ENCODE peak calls at places on chromosomes 6 and 20, in five cellular contexts. Y is stimulated activated naive CD4-positive, alpha-beta T cell; Q is fibroblast of lung; S is fibroblast of pulmonary artery; C is SJSA1. B is an unnamed sample.
A peak's percentile ranks its signal among the peaks of the same experiment; 100 is the strongest.

GRCh38 chr20:39282619-39283092 is 320.5 kb downstream of the DHX35 start:
- DNase-seq in S (no peak), Q (no peak), Y (no peak), C (no peak), B (no peak)

GRCh38 chr6:11685411-11686093 is 93.1 kb downstream of the ADTRP start:
- DNase-seq in Y (no peak), S (peak; percentile 62), C (peak; percentile 84), Q (peak; percentile 84), B (no peak)

GRCh38 chr6:108574457-108575149 is 13.9 kb downstream of the FOXO3 start:
- DNase-seq in C (no peak), Y (no peak), S (no peak), Q (no peak), B (no peak)

GRCh38 chr6:108920751-108921150 is 72.5 kb downstream of the ARMC2 start:
- DNase-seq in C (no peak), Q (no peak), S (no peak), Y (no peak), B (no peak)

GRCh38 chr6:36116066-36116465 is 14.2 kb upstream of the MAPK13 start:
- DNase-seq in Q (no peak), S (no peak), C (no peak), Y (no peak), B (no peak)

GRCh38 chr20:61902213-61902869 is 163.3 kb downstream of the TAF4 start:
- DNase-seq in Y (no peak), S (no peak), Q (no peak), C (no peak), B (no peak)

GRCh38 chr20:59662856-59663512 is 58.6 kb downstream of the PHACTR3 start:
- DNase-seq in S (no peak), Y (no peak), C (no peak), Q (no peak), B (no peak)

GRCh38 chr6:34527751-34528670 is 28.1 kb downstream of the SPDEF start:
- DNase-seq in S (no peak), Y (no peak), C (no peak), Q (no peak), B (no peak)

GRCh38 chr6:40996591-40997247 is 42.3 kb downstream of the UNC5CL start:
- DNase-seq in Q (no peak), S (peak; percentile 39), C (peak; percentile 53), Y (no peak), B (peak; percentile 7)

GRCh38 chr6:134722996-134723871 is 226.7 kb downstream of the ALDH8A1 start:
- DNase-seq in S (no peak), Y (no peak), C (no peak), Q (no peak), B (peak; percentile 80)

GRCh38 chr20:528923-529594 is 14.5 kb downstream of the CSNK2A1 start:
- DNase-seq in C (no peak), Y (no peak), S (peak; percentile 81), Q (peak; percentile 83), B (peak; percentile 80)

GRCh38 chr6:111534366-111534765 is 51.3 kb upstream of the REV3L start:
- DNase-seq in Y (no peak), S (peak; percentile 65), Q (peak; percentile 56), C (no peak), B (peak; percentile 38)

GRCh38 chr20:48877299-48877698 is 44.2 kb upstream of the ARFGEF2 start:
- DNase-seq in Q (no peak), S (no peak), C (no peak), Y (no peak), B (no peak)

GRCh38 chr6:127058027-127058426 is 60.4 kb upstream of the RSPO3 start:
- DNase-seq in Q (peak; percentile 67), S (peak; percentile 45), C (peak; percentile 4), Y (no peak), B (peak; percentile 27)

GRCh38 chr6:138129190-138129589 is 22.0 kb upstream of the PERP start:
- DNase-seq in Q (no peak), C (no peak), S (no peak), Y (no peak), B (no peak)

GRCh38 chr6:44542401-44543116 is 155.1 kb downstream of the CDC5L start:
- DNase-seq in Y (no peak), S (no peak), Q (no peak), C (peak; percentile 83), B (peak; percentile 3)

GRCh38 chr6:107574856-107575255 is 84.9 kb downstream of the SOBP start:
- DNase-seq in C (no peak), Y (no peak), S (no peak), Q (no peak), B (no peak)

GRCh38 chr6:28841290-28841689 is 82.5 kb downstream of the TRIM27 start:
- DNase-seq in Y (no peak), Q (no peak), C (no peak), S (no peak), B (no peak)